ENCODE peak calls at places on chromosomes 11 and 22, in seven cellular contexts. P is colonic mucosa, T is NCI-H1930, C is adipocyte, Y is AG09309, L is H4, G is RCC 7860. U is an unnamed sample.

GRCh38 chr22:21752276-21752675 is 16.7 kb upstream of the YPEL1 start:
- DNase-seq in P (no peak), T (no peak), C (no peak), Y (no peak), L (no peak), G (no peak), U (no peak)

GRCh38 chr11:130121430-130121978 is 38.1 kb upstream of the ST14 start:
- DNase-seq in P (no peak), T (no peak), C (no peak), Y (no peak), L (no peak), G (peak), U (peak)

GRCh38 chr11:73003083-73003482 is 139.0 kb downstream of the FCHSD2 start:
- DNase-seq in P (no peak), T (no peak), C (no peak), Y (no peak), L (no peak), G (no peak), U (no peak)

GRCh38 chr11:33530824-33531223 is 169.8 kb downstream of the C11orf91 start:
- DNase-seq in P (no peak), T (no peak), C (peak), Y (no peak), L (peak), G (no peak), U (no peak)

GRCh38 chr11:76329084-76329648 is 51.8 kb downstream of the THAP12 start:
- DNase-seq in P (no peak), T (no peak), C (no peak), Y (no peak), L (no peak), G (no peak), U (no peak)

GRCh38 chr11:95924414-95924760 is 480 bp upstream of the MTMR2 start:
- DNase-seq in P (peak), T (no peak), C (peak), Y (no peak), L (peak), G (peak), U (no peak)

GRCh38 chr11:15493921-15494630 is 379.4 kb downstream of the INSC start:
- DNase-seq in P (no peak), T (no peak), C (no peak), Y (no peak), L (peak), G (peak), U (no peak)

GRCh38 chr11:130180491-130180890 is 20.9 kb downstream of the ST14 start:
- DNase-seq in P (peak), T (no peak), C (peak), Y (no peak), L (no peak), G (peak), U (no peak)

GRCh38 chr11:35594680-35595079 is 23.6 kb upstream of the FJX1 start:
- DNase-seq in P (no peak), T (no peak), C (no peak), Y (no peak), L (no peak), G (no peak), U (no peak)

GRCh38 chr11:75140269-75141138 is 10.4 kb upstream of the SLCO2B1 start:
- DNase-seq in P (peak), T (peak), C (peak), Y (no peak), L (peak), G (peak), U (peak)

GRCh38 chr22:24188705-24189248 is 7.5 kb downstream of the SUSD2 start:
- DNase-seq in P (no peak), T (no peak), C (no peak), Y (no peak), L (no peak), G (no peak), U (no peak)

GRCh38 chr11:117830072-117830471 is 5.5 kb upstream of the FXYD2 start:
- DNase-seq in P (peak), T (no peak), C (no peak), Y (no peak), L (no peak), G (no peak), U (no peak)

GRCh38 chr11:131811380-131811779 is 441.0 kb downstream of the NTM start:
- DNase-seq in P (no peak), T (no peak), C (no peak), Y (no peak), L (no peak), G (no peak), U (no peak)

GRCh38 chr11:8018742-8019631 is 31.9 kb downstream of the EIF3F start:
- DNase-seq in P (peak), T (peak), C (peak), Y (no peak), L (peak), G (no peak), U (no peak)

GRCh38 chr11:69665669-69666068 is 9.5 kb downstream of the LTO1 start:
- DNase-seq in P (no peak), T (no peak), C (no peak), Y (no peak), L (no peak), G (no peak), U (no peak)

GRCh38 chr11:69460540-69461257 is 20.8 kb upstream of the LINC01488 start:
- DNase-seq in P (no peak), T (no peak), C (peak), Y (peak), L (no peak), G (peak), U (no peak)

GRCh38 chr22:36068776-36069344 is 40.2 kb upstream of the RBFOX2 start:
- DNase-seq in P (no peak), T (no peak), C (no peak), Y (no peak), L (no peak), G (no peak), U (no peak)

GRCh38 chr22:29320546-29320945 is 5.0 kb upstream of the RASL10A start:
- DNase-seq in P (no peak), T (no peak), C (peak), Y (no peak), L (no peak), G (no peak), U (no peak)